ENCODE peak calls at places on chromosome X, in six cellular contexts. One of them, this sample, is unnamed.

GRCh38 chrX:102784550-102784949 is 64.0 kb downstream of the GPRASP3 start:
- DNase-seq in BJ: no peak
- DNase-seq in HFF-Myc: no peak
- DNase-seq in fibroblast of the aortic adventitia: no peak
- DNase-seq in fibroblast of mammary gland: no peak
- DNase-seq in GM06990: no peak
- DNase-seq in this sample: no peak

GRCh38 chrX:81791086-81791485 is 589.2 kb downstream of the SH3BGRL start:
- DNase-seq in BJ: no peak
- DNase-seq in HFF-Myc: no peak
- DNase-seq in fibroblast of the aortic adventitia: no peak
- DNase-seq in fibroblast of mammary gland: no peak
- DNase-seq in GM06990: no peak
- DNase-seq in this sample: no peak

GRCh38 chrX:102042706-102043325 is 82.7 kb upstream of the TCEAL2 start:
- DNase-seq in BJ: no peak
- DNase-seq in HFF-Myc: no peak
- DNase-seq in fibroblast of the aortic adventitia: no peak
- DNase-seq in fibroblast of mammary gland: no peak
- DNase-seq in GM06990: no peak
- DNase-seq in this sample: peak; percentile 0

GRCh38 chrX:46561931-46562721 is 11.4 kb upstream of the CHST7 start:
- DNase-seq in BJ: no peak
- DNase-seq in HFF-Myc: no peak
- DNase-seq in fibroblast of the aortic adventitia: no peak
- DNase-seq in fibroblast of mammary gland: no peak
- DNase-seq in GM06990: peak; percentile 47
- DNase-seq in this sample: no peak

GRCh38 chrX:103254171-103254824 is 657 bp downstream of the TCEAL8 start:
- DNase-seq in BJ: no peak
- DNase-seq in HFF-Myc: peak; percentile 2
- DNase-seq in fibroblast of the aortic adventitia: peak; percentile 43
- DNase-seq in fibroblast of mammary gland: peak; percentile 33
- DNase-seq in GM06990: peak; percentile 50
- DNase-seq in this sample: no peak

GRCh38 chrX:22015144-22015750 is 16.9 kb upstream of the PHEX start:
- DNase-seq in BJ: no peak
- DNase-seq in HFF-Myc: no peak
- DNase-seq in fibroblast of the aortic adventitia: no peak
- DNase-seq in fibroblast of mammary gland: no peak
- DNase-seq in GM06990: no peak
- DNase-seq in this sample: no peak

GRCh38 chrX:150842198-150842553 is 56.3 kb downstream of the CD99L2 start:
- DNase-seq in BJ: no peak
- DNase-seq in HFF-Myc: no peak
- DNase-seq in fibroblast of the aortic adventitia: no peak
- DNase-seq in fibroblast of mammary gland: no peak
- DNase-seq in GM06990: no peak
- DNase-seq in this sample: no peak

GRCh38 chrX:69137911-69138310 is 27.3 kb downstream of the PJA1 start:
- DNase-seq in BJ: no peak
- DNase-seq in HFF-Myc: no peak
- DNase-seq in fibroblast of the aortic adventitia: no peak
- DNase-seq in fibroblast of mammary gland: peak; percentile 26
- DNase-seq in GM06990: no peak
- DNase-seq in this sample: no peak

GRCh38 chrX:150007356-150007755 is 69.1 kb upstream of the EOLA2 start:
- DNase-seq in BJ: no peak
- DNase-seq in HFF-Myc: no peak
- DNase-seq in fibroblast of the aortic adventitia: peak; percentile 6
- DNase-seq in fibroblast of mammary gland: no peak
- DNase-seq in GM06990: no peak
- DNase-seq in this sample: no peak

GRCh38 chrX:53481093-53481492 is 46.9 kb upstream of the HSD17B10 start:
- DNase-seq in BJ: no peak
- DNase-seq in HFF-Myc: no peak
- DNase-seq in fibroblast of the aortic adventitia: no peak
- DNase-seq in fibroblast of mammary gland: no peak
- DNase-seq in GM06990: no peak
- DNase-seq in this sample: no peak

GRCh38 chrX:77436682-77437081 is 10.5 kb upstream of the FGF16 start:
- DNase-seq in BJ: no peak
- DNase-seq in HFF-Myc: no peak
- DNase-seq in fibroblast of the aortic adventitia: peak; percentile 70
- DNase-seq in fibroblast of mammary gland: peak; percentile 67
- DNase-seq in GM06990: no peak
- DNase-seq in this sample: no peak

GRCh38 chrX:10157032-10157341 is 212 bp downstream of the CLCN4 start:
- DNase-seq in BJ: no peak
- DNase-seq in HFF-Myc: no peak
- DNase-seq in fibroblast of the aortic adventitia: no peak
- DNase-seq in fibroblast of mammary gland: no peak
- DNase-seq in GM06990: no peak
- DNase-seq in this sample: no peak

GRCh38 chrX:10156199-10157031 is at the start of gene CLCN4:
- DNase-seq in BJ: no peak
- DNase-seq in HFF-Myc: no peak
- DNase-seq in fibroblast of the aortic adventitia: peak; percentile 72
- DNase-seq in fibroblast of mammary gland: peak; percentile 43
- DNase-seq in GM06990: peak; percentile 51
- DNase-seq in this sample: no peak

GRCh38 chrX:10158279-10158939 is 1.6 kb downstream of the CLCN4 start:
- DNase-seq in BJ: no peak
- DNase-seq in HFF-Myc: no peak
- DNase-seq in fibroblast of the aortic adventitia: no peak
- DNase-seq in fibroblast of mammary gland: no peak
- DNase-seq in GM06990: peak; percentile 38
- DNase-seq in this sample: no peak

GRCh38 chrX:10159069-10159468 is 2.3 kb downstream of the CLCN4 start:
- DNase-seq in BJ: no peak
- DNase-seq in HFF-Myc: no peak
- DNase-seq in fibroblast of the aortic adventitia: no peak
- DNase-seq in fibroblast of mammary gland: no peak
- DNase-seq in GM06990: no peak
- DNase-seq in this sample: no peak

GRCh38 chrX:10157545-10157944 is 770 bp downstream of the CLCN4 start:
- DNase-seq in BJ: no peak
- DNase-seq in HFF-Myc: no peak
- DNase-seq in fibroblast of the aortic adventitia: peak; percentile 70
- DNase-seq in fibroblast of mammary gland: no peak
- DNase-seq in GM06990: no peak
- DNase-seq in this sample: no peak
- H3K4me3 ChIP-seq in BJ: no peak overlapping the region
- H3K4me3 ChIP-seq in HFF-Myc: no peak overlapping the region
- H3K4me3 ChIP-seq in fibroblast of the aortic adventitia: peak overlapping the region; percentile 41
- H3K4me3 ChIP-seq in fibroblast of mammary gland: no peak overlapping the region
- H3K4me3 ChIP-seq in GM06990: peak overlapping the region; percentile 54
- H3K4me3 ChIP-seq in this sample: no peak overlapping the region

DNA sequence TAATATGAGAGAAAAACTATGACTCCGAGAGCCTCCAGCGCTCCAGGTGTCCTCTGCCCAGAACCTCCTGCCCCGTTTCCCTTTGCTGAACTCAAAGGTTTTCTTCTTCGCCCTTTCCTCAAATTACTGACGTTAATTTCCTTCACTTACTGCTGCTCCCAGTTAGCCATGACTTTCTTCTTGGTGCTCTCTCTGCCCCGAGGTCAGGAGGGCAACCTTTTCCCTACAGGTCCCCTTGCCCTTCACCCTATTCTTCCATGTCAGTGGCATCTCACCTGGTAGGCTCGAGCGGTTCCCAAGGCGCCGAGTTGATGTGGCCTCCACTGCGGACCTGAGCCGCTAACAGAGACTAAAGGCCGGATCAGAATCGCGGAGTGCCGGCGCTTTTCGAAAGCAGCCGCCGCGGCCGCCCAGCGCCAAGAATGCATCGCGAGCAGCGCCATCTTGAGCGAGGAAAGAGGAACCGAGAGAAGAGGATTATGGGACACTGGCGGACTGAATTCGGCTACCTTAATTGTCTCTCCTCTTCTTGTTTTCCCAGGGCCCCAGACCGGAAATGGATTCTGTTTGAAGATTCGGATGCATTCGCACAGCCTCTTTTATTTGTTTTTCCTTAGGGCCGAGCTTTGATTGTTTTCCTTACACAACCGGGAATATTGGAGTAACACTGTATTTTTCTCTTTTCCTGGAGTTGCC is at the start of gene ABCB7:
- DNase-seq in BJ: peak; percentile 20
- DNase-seq in HFF-Myc: peak; percentile 52
- DNase-seq in fibroblast of the aortic adventitia: peak; percentile 82
- DNase-seq in fibroblast of mammary gland: peak; percentile 76
- DNase-seq in GM06990: peak; percentile 70
- DNase-seq in this sample: peak; percentile 4
- TF ChIP-seq CTCF in BJ: peak; percentile 39
- TF ChIP-seq CTCF in HFF-Myc: peak; percentile 12
- TF ChIP-seq CTCF in fibroblast of the aortic adventitia: peak; percentile 23
- TF ChIP-seq CTCF in fibroblast of mammary gland: peak; percentile 5
- TF ChIP-seq CTCF in GM06990: no peak
- TF ChIP-seq CTCF in this sample: peak; percentile 26

DNA sequence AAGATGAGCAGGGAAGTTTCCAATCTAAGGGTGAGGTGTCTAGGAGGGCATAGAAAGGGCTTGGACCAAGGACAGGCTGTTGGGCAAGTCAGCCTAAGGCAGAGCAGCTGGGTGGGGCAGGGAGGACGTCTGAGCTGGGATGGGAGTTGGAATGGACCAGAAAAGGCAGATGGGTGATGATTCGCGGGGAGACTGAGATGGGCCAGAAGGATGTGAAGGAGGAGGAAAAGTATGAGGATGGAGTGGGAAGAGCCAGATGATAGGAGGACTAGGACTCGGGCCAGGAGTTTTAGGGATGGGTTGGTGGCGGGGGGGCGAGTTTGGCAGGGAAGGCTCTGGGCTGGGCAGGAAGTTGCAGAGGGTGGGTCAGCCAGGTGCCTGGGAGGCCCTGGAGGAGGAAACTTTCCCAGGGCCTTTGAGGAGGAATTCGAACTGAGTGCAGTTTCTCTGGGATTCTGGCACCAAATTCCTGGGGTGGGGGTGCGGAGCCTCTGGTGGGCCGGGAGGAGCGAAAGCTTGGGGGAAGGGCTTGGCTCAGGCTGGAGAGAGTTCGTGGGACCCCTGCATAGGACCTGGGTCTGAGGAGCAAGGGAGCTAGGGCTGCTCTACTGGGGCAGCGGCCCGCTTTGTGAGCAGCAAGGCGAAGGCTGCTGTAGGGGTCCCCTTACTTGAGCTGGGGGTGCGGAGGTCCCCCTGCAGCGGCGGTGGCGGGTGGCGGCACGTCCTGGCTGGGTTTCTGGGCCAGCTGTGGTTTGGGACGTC is 8.7 kb upstream of the TIMP1 start:
- DNase-seq in BJ: peak; percentile 43
- DNase-seq in HFF-Myc: no peak
- DNase-seq in fibroblast of the aortic adventitia: peak; percentile 76
- DNase-seq in fibroblast of mammary gland: peak; percentile 79
- DNase-seq in GM06990: no peak
- DNase-seq in this sample: no peak
- H3K4me3 ChIP-seq in BJ: peak overlapping the region; percentile 27
- H3K4me3 ChIP-seq in HFF-Myc: peak overlapping the region; percentile 3
- H3K4me3 ChIP-seq in fibroblast of the aortic adventitia: peak overlapping the region; percentile 9
- H3K4me3 ChIP-seq in fibroblast of mammary gland: no peak overlapping the region
- H3K4me3 ChIP-seq in GM06990: no peak overlapping the region
- H3K4me3 ChIP-seq in this sample: peak overlapping the region; percentile 30

GRCh38 chrX:106862972-106863688 is 40.0 kb downstream of the RIPPLY1 start:
- DNase-seq in BJ: no peak
- DNase-seq in HFF-Myc: no peak
- DNase-seq in fibroblast of the aortic adventitia: no peak
- DNase-seq in fibroblast of mammary gland: peak; percentile 9
- DNase-seq in GM06990: peak; percentile 15
- DNase-seq in this sample: no peak
- TF ChIP-seq CTCF in BJ: peak; percentile 24
- TF ChIP-seq CTCF in HFF-Myc: peak; percentile 58
- TF ChIP-seq CTCF in fibroblast of the aortic adventitia: peak; percentile 27
- TF ChIP-seq CTCF in fibroblast of mammary gland: peak; percentile 52
- TF ChIP-seq CTCF in GM06990: peak; percentile 81
- TF ChIP-seq CTCF in this sample: peak; percentile 16

GRCh38 chrX:109710181-109710580 is 22.9 kb downstream of the ACSL4 start:
- DNase-seq in BJ: no peak
- DNase-seq in HFF-Myc: no peak
- DNase-seq in fibroblast of the aortic adventitia: no peak
- DNase-seq in fibroblast of mammary gland: peak; percentile 14
- DNase-seq in GM06990: no peak
- DNase-seq in this sample: no peak

GRCh38 chrX:109704563-109704962 is 28.5 kb downstream of the ACSL4 start:
- DNase-seq in BJ: no peak
- DNase-seq in HFF-Myc: no peak
- DNase-seq in fibroblast of the aortic adventitia: no peak
- DNase-seq in fibroblast of mammary gland: no peak
- DNase-seq in GM06990: peak; percentile 28
- DNase-seq in this sample: no peak

GRCh38 chrX:109714340-109714958 is 18.6 kb downstream of the ACSL4 start:
- DNase-seq in BJ: no peak
- DNase-seq in HFF-Myc: no peak
- DNase-seq in fibroblast of the aortic adventitia: peak; percentile 72
- DNase-seq in fibroblast of mammary gland: peak; percentile 84
- DNase-seq in GM06990: no peak
- DNase-seq in this sample: peak; percentile 51

GRCh38 chrX:109707322-109707721 is 25.7 kb downstream of the ACSL4 start:
- DNase-seq in BJ: no peak
- DNase-seq in HFF-Myc: no peak
- DNase-seq in fibroblast of the aortic adventitia: no peak
- DNase-seq in fibroblast of mammary gland: no peak
- DNase-seq in GM06990: no peak
- DNase-seq in this sample: no peak

DNA sequence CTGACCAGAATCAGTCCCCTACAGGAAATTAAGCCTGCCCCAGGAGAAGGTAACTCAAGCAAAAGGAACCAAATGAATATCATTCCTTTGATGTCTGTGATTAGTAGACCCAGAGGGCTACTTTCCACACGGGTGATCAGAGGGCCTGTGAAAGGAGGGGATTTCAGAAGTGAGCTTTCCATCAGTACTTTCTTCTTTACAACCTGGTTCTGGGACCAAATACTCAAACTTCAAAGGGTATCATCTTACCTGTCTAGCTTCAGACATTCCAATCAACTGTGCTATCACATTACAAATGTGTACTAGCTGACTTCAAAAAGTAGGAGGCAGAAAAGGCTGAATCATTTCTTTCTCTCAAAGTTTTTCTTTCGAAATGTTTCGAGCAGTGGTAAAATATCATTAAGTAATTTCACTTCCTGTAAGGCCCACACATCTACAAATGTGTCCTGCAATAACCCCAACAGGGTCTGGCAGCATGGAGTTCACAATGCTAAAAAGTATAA is 23.9 kb downstream of the ACSL4 start:
- DNase-seq in BJ: no peak
- DNase-seq in HFF-Myc: no peak
- DNase-seq in fibroblast of the aortic adventitia: peak; percentile 54
- DNase-seq in fibroblast of mammary gland: peak; percentile 64
- DNase-seq in GM06990: peak; percentile 53
- DNase-seq in this sample: no peak
- H3K4me3 ChIP-seq in BJ: no peak overlapping the region
- H3K4me3 ChIP-seq in HFF-Myc: no peak overlapping the region
- H3K4me3 ChIP-seq in fibroblast of the aortic adventitia: no peak overlapping the region
- H3K4me3 ChIP-seq in fibroblast of mammary gland: no peak overlapping the region
- H3K4me3 ChIP-seq in GM06990: no peak overlapping the region
- H3K4me3 ChIP-seq in this sample: no peak overlapping the region

GRCh38 chrX:43655151-43655676 is 885 bp upstream of the MAOA start:
- DNase-seq in BJ: no peak
- DNase-seq in HFF-Myc: no peak
- DNase-seq in fibroblast of the aortic adventitia: peak; percentile 31
- DNase-seq in fibroblast of mammary gland: peak; percentile 44
- DNase-seq in GM06990: no peak
- DNase-seq in this sample: no peak
- TF ChIP-seq CTCF in BJ: no peak
- TF ChIP-seq CTCF in HFF-Myc: no peak
- TF ChIP-seq CTCF in fibroblast of the aortic adventitia: no peak
- TF ChIP-seq CTCF in fibroblast of mammary gland: no peak
- TF ChIP-seq CTCF in GM06990: no peak
- TF ChIP-seq CTCF in this sample: no peak